ENCODE peak calls at places on chromosome 17, in four cellular contexts. P is NB4, E is A673, S is AG04450. Q is an unnamed sample.

GRCh38 chr17:62303476-62303875 is 76.9 kb upstream of the EFCAB3 start:
- DNase-seq in P (no peak), E (no peak), S (no peak), Q (no peak)

GRCh38 chr17:6548578-6549330 is 7.6 kb downstream of the PITPNM3 start:
- DNase-seq in P (no peak), E (no peak), S (no peak), Q (no peak)

GRCh38 chr17:74520790-74521480 is 10.3 kb downstream of the CD300LB start:
- DNase-seq in P (peak), E (no peak), S (no peak), Q (no peak)

GRCh38 chr17:6035801-6036394 is 34.3 kb upstream of the WSCD1 start:
- DNase-seq in P (no peak), E (no peak), S (no peak), Q (no peak)

GRCh38 chr17:43814714-43815113 is 18.2 kb downstream of the MPP3 start:
- DNase-seq in P (no peak), E (no peak), S (no peak), Q (peak)

GRCh38 chr17:80023261-80024205 is 12.1 kb downstream of the TBC1D16 start:
- DNase-seq in P (no peak), E (no peak), S (no peak), Q (peak)

GRCh38 chr17:80100035-80100323 is 1.4 kb upstream of the GAA start:
- DNase-seq in P (no peak), E (no peak), S (no peak), Q (no peak)

GRCh38 chr17:82496529-82497434 is 22.8 kb upstream of the FOXK2 start:
- DNase-seq in P (peak), E (peak), S (peak), Q (peak)

GRCh38 chr17:5683241-5683640 is 98.9 kb upstream of the NLRP1 start:
- DNase-seq in P (no peak), E (no peak), S (no peak), Q (no peak)

GRCh38 chr17:59752446-59752845 is 45.0 kb downstream of the VMP1 start:
- DNase-seq in P (no peak), E (no peak), S (no peak), Q (no peak)

GRCh38 chr17:4175921-4176802 is 33.2 kb downstream of the CYB5D2 start:
- DNase-seq in P (no peak), E (no peak), S (no peak), Q (peak)

GRCh38 chr17:64084086-64084939 is 45.6 kb downstream of the ERN1 start:
- DNase-seq in P (peak), E (no peak), S (no peak), Q (peak)

GRCh38 chr17:28228986-28229729 is 89.8 kb upstream of the TMEM97 start:
- DNase-seq in P (no peak), E (no peak), S (no peak), Q (no peak)

GRCh38 chr17:82338858-82339633 is 5.5 kb upstream of the SECTM1 start:
- DNase-seq in P (no peak), E (peak), S (peak), Q (peak)

GRCh38 chr17:42456223-42457106 is 2.2 kb upstream of the ATP6V0A1 start:
- DNase-seq in P (peak), E (peak), S (no peak), Q (peak)

GRCh38 chr17:35257080-35257701 is 14.3 kb downstream of the SLFN5 start:
- DNase-seq in P (no peak), E (no peak), S (no peak), Q (peak)

GRCh38 chr17:78168906-78169793 is 769 bp downstream of the SYNGR2 start:
- DNase-seq in P (peak), E (peak), S (no peak), Q (peak)

GRCh38 chr17:32482568-32483320 is 4.0 kb upstream of the CDK5R1 start:
- DNase-seq in P (no peak), E (no peak), S (no peak), Q (peak)

GRCh38 chr17:4536742-4537411 is 18.3 kb downstream of the MYBBP1A start:
- DNase-seq in P (peak), E (no peak), S (no peak), Q (peak)

GRCh38 chr17:63140255-63140654 is 174.2 kb downstream of the TANC2 start:
- DNase-seq in P (peak), E (peak), S (no peak), Q (peak)

GRCh38 chr17:3043737-3044365 is 19.6 kb downstream of the OR1D5 start:
- DNase-seq in P (peak), E (peak), S (no peak), Q (no peak)

GRCh38 chr17:36892112-36892838 is 45.0 kb upstream of the LHX1 start:
- DNase-seq in P (no peak), E (no peak), S (no peak), Q (no peak)

GRCh38 chr17:83152745-83153611 is 73.6 kb downstream of the METRNL start:
- DNase-seq in P (no peak), E (no peak), S (no peak), Q (no peak)

GRCh38 chr17:15121426-15121825 is 143.7 kb downstream of the PMP22 start:
- DNase-seq in P (no peak), E (no peak), S (no peak), Q (peak)

GRCh38 chr17:46056800-46057304 is 57.8 kb downstream of the STH start:
- DNase-seq in P (peak), E (no peak), S (peak), Q (peak)

GRCh38 chr17:36731806-36732205 is 130.4 kb downstream of the MRM1 start:
- DNase-seq in P (no peak), E (peak), S (no peak), Q (no peak)

GRCh38 chr17:5418858-5419355 is 555 bp downstream of the NUP88 start:
- DNase-seq in P (peak), E (peak), S (no peak), Q (peak)

GRCh38 chr17:73782641-73783381 is 138.6 kb upstream of the SDK2 start:
- DNase-seq in P (peak), E (no peak), S (no peak), Q (no peak)

GRCh38 chr17:29138184-29138955 is 41.8 kb downstream of the MYO18A start:
- DNase-seq in P (no peak), E (no peak), S (no peak), Q (no peak)

GRCh38 chr17:48283907-48284306 is 146.1 kb downstream of the SKAP1 start:
- DNase-seq in P (no peak), E (no peak), S (no peak), Q (no peak)

GRCh38 chr17:48283390-48283789 is 146.6 kb downstream of the SKAP1 start:
- DNase-seq in P (no peak), E (no peak), S (no peak), Q (no peak)

GRCh38 chr17:48278755-48279491 is 151.1 kb downstream of the SKAP1 start:
- DNase-seq in P (no peak), E (no peak), S (no peak), Q (no peak)

GRCh38 chr17:48276776-48277175 is 153.2 kb downstream of the SKAP1 start:
- DNase-seq in P (no peak), E (no peak), S (no peak), Q (no peak)

DNA sequence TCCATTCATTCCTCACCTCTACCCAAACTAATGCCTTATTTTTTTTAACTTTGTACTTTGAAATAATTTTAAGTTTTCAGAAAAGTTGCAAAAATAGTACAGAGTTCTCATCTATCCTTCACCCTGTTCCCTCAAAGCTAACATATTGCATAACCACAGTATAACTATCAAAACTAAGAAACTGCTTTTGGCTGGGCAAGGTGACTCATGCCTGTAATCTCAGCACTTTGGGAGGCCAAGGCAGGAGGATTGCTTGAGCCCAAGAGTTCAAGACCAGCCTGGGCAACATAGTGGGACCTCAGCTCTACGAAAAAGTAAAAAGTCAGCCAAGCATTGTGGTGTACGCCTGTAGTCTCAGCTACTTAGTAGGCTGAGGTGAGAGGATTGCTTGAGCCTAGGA is 147.7 kb downstream of the SKAP1 start:
- DNase-seq in P (no peak), E (no peak), S (no peak), Q (no peak)
- TF ChIP-seq CTCF in P (no peak), E (no peak), S (no peak), Q (no peak)

GRCh38 chr17:17751489-17751995 is 70.3 kb downstream of the RAI1 start:
- DNase-seq in P (peak), E (no peak), S (no peak), Q (no peak)
- H3K4me3 ChIP-seq in P (peak), E (peak), S (peak), Q (peak)

DNA sequence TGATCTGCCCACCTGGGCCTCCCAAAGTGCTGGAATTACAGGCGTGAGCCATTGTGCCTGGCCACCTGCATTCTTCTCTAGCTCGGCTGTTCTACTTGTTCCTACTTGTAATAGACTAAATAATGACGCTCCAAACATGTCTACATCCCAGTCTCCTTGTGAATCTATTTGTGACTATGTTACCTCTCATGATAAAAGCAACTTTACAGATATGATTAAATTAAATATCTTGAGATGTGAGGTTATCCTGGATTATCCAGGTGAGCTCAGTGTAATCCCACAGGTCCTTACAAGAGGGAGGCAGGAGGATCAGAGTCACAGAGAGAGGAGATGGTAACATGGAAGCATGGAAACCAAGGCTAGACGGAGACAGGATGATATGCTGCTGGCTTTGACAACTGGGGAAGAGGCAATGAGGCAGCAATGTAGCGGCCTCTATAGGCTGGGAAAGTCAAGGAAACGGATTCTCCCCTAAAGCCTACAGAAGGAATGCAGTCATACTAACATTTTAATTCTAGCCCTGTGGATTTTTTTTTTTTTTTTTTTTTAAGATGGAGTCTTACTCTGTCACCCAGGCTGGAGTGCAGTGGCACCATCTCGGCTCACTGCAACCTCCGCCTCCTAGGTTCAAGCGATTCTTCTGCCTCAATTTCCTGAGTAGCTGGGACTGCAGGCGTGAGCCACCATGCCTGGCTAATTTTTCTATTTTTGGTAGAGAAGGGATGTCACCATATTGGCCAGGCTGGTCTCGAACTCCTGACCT is 5.0 kb upstream of the LASP1 start:
- DNase-seq in P (no peak), E (peak), S (no peak), Q (peak)
- TF ChIP-seq CTCF in P (no peak), E (peak), S (peak), Q (peak)

DNA sequence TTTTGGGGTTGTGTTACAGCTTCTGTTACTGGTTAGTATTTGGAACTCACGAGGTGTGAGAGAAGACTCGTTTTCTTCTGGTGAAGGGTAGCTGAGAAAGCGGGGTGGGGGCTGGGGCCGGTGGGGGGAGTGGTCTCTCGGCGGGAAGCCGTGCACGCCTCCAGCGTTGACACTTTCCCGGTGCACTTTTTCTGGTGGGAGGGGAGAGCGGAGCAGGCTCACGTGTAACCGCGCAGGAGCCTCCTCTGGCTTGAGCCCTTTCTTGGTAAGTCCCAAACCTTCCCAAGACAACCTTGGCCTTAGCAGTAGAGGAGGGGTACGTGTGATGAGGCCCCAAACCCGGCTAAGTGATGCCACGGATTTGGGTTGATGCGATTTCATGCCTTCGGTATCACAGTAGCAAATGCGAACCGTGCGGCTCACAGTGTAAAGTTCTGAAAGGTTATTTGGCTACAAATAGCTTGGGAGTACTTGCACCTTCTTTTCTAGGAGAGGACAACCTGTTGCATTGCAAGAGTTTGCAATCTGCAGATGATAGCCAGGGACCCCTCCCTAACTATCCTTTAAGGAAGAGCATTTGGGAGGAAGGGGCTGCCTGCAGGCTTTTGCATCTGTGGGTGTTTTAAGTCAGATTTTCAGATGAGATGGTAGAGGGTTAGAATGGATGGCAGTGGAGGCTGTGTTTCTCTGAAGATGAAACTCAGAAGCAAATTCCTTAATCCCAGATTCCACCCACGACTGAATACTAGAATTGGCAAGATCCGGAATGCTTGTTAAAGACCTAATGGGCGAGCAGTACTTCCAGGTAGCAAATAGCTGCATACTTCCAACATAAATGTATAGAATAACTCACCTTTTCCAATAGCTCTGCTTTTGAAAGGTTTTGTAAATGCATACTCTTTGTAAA is 1.5 kb downstream of the HLF start:
- DNase-seq in P (no peak), E (no peak), S (no peak), Q (no peak)
- H3K4me3 ChIP-seq in P (no peak), E (peak), S (no peak), Q (no peak)

GRCh38 chr17:38733315-38734234 is 3.4 kb downstream of the CISD3 start:
- DNase-seq in P (peak), E (no peak), S (no peak), Q (no peak)
- TF ChIP-seq CTCF in P (peak), E (no peak), S (peak), Q (peak)

Q was measured in fibroblast of villous mesenchyme.